ENCODE peak calls at places on chromosome 7, in eight cellular contexts. Y is posterior vena cava; B is spleen; T is stimulated activated CD4-positive, alpha-beta T cell treated with anti-CD3 and anti-CD28 coated beads, Interleukin-2, amount 100 ng/mL, for 48 hours; Z is choroid plexus epithelial cell; X is EH; K is GM12891; O is NCI-H1417. W is an unnamed sample.

GRCh38 chr7:38655833-38656774 is 24.9 kb upstream of the AMPH start:
- DNase-seq in Y (no peak), B (peak; percentile 79), T (no peak), Z (no peak), X (no peak), K (no peak), O (no peak), W (no peak)

GRCh38 chr7:91398341-91398740 is 134.1 kb downstream of the FZD1 start:
- DNase-seq in Y (no peak), B (no peak), T (no peak), Z (no peak), X (no peak), K (no peak), O (peak; percentile 54), W (no peak)

GRCh38 chr7:101550641-101551531 is 78.2 kb downstream of the MYL10 start:
- DNase-seq in Y (peak; percentile 81), B (peak; percentile 65), T (no peak), Z (no peak), X (peak; percentile 34), K (no peak), O (no peak), W (no peak)

GRCh38 chr7:40907286-40907685 is 772.5 kb downstream of the SUGCT start:
- DNase-seq in Y (no peak), B (no peak), T (no peak), Z (no peak), X (no peak), K (no peak), O (no peak), W (no peak)

GRCh38 chr7:28889290-28889689 is 68.8 kb downstream of the TRIL start:
- DNase-seq in Y (no peak), B (no peak), T (no peak), Z (no peak), X (no peak), K (no peak), O (no peak), W (no peak)

GRCh38 chr7:22853674-22854157 is 31.1 kb upstream of the TOMM7 start:
- DNase-seq in Y (no peak), B (peak; percentile 76), T (no peak), Z (no peak), X (no peak), K (no peak), O (no peak), W (no peak)

GRCh38 chr7:31648288-31648687 is 38.7 kb upstream of the PPP1R17 start:
- DNase-seq in Y (no peak), B (no peak), T (no peak), Z (peak; percentile 1), X (peak; percentile 23), K (no peak), O (peak; percentile 23), W (no peak)

GRCh38 chr7:54802114-54802513 is 43.1 kb upstream of the SEC61G start:
- DNase-seq in Y (no peak), B (no peak), T (no peak), Z (no peak), X (no peak), K (no peak), O (no peak), W (no peak)

GRCh38 chr7:120805636-120806388 is 52.1 kb downstream of the TSPAN12 start:
- DNase-seq in Y (no peak), B (no peak), T (peak; percentile 49), Z (peak; percentile 71), X (peak; percentile 59), K (peak; percentile 10), O (peak; percentile 69), W (peak; percentile 45)

GRCh38 chr7:66837007-66837406 is 84.0 kb upstream of the TMEM248 start:
- DNase-seq in Y (peak; percentile 63), B (peak; percentile 72), T (peak; percentile 62), Z (peak; percentile 54), X (peak; percentile 27), K (no peak), O (no peak), W (peak; percentile 30)

GRCh38 chr7:122161628-122162027 is 17.6 kb upstream of the AASS start:
- DNase-seq in Y (no peak), B (no peak), T (no peak), Z (peak; percentile 21), X (peak; percentile 60), K (no peak), O (no peak), W (no peak)

GRCh38 chr7:79723833-79724608 is 270.6 kb upstream of the MAGI2 start:
- DNase-seq in Y (no peak), B (no peak), T (no peak), Z (peak; percentile 30), X (peak; percentile 22), K (no peak), O (no peak), W (no peak)

GRCh38 chr7:130930260-130930659 is 196.3 kb upstream of the KLF14 start:
- DNase-seq in Y (no peak), B (peak; percentile 88), T (no peak), Z (peak; percentile 48), X (no peak), K (no peak), O (no peak), W (no peak)

GRCh38 chr7:42621543-42622219 is 290.2 kb downstream of the C7orf25 start:
- DNase-seq in Y (no peak), B (no peak), T (no peak), Z (no peak), X (no peak), K (no peak), O (no peak), W (no peak)

GRCh38 chr7:40922316-40922670 is 780.6 kb downstream of the INHBA start:
- DNase-seq in Y (no peak), B (no peak), T (no peak), Z (peak; percentile 52), X (peak; percentile 95), K (no peak), O (no peak), W (no peak)

GRCh38 chr7:121369462-121369861 is 26.6 kb downstream of the FAM3C start:
- DNase-seq in Y (no peak), B (no peak), T (no peak), Z (peak; percentile 93), X (peak; percentile 52), K (no peak), O (no peak), W (peak; percentile 51)

GRCh38 chr7:111982133-111982532 is 224.1 kb downstream of the DOCK4 start:
- DNase-seq in Y (no peak), B (no peak), T (no peak), Z (no peak), X (peak; percentile 4), K (no peak), O (no peak), W (no peak)

GRCh38 chr7:94660006-94660405 is 4.1 kb upstream of the SGCE start:
- DNase-seq in Y (no peak), B (no peak), T (no peak), Z (no peak), X (no peak), K (no peak), O (no peak), W (no peak)

GRCh38 chr7:30970594-30971094 is 6.9 kb downstream of the GHRHR start:
- DNase-seq in Y (peak; percentile 35), B (no peak), T (no peak), Z (peak; percentile 28), X (no peak), K (no peak), O (no peak), W (no peak)

GRCh38 chr7:16223963-16224707 is 197.2 kb downstream of the CRPPA start:
- DNase-seq in Y (peak; percentile 34), B (no peak), T (no peak), Z (no peak), X (no peak), K (no peak), O (no peak), W (no peak)

GRCh38 chr7:158710651-158711102 is 6.1 kb upstream of the NCAPG2 start:
- DNase-seq in Y (no peak), B (no peak), T (no peak), Z (peak; percentile 97), X (peak; percentile 90), K (no peak), O (no peak), W (no peak)